ENCODE peak calls at places on chromosomes 5 and 9, in nine cellular contexts. Y is spleen, C is HepG2, P is breast epithelium, X is esophagus squamous epithelium, Z is A549, H is heart left ventricle, D is upper lobe of left lung, F is IMR-90. B is an unnamed sample.

GRCh38 chr9:97072285-97072770 is 33.4 kb upstream of the CTSV start:
- DNase-seq in Y (no peak), C (no peak), P (no peak), X (no peak), Z (no peak), H (no peak), D (no peak), F (no peak), B (no peak)

GRCh38 chr9:98916660-98917059 is 27.0 kb upstream of the COL15A1 start:
- DNase-seq in Y (no peak), C (no peak), P (no peak), X (no peak), Z (no peak), H (peak), D (peak), F (peak), B (no peak)

GRCh38 chr5:63961598-63962161 is 565 bp downstream of the HTR1A start:
- DNase-seq in Y (peak), C (no peak), P (no peak), X (no peak), Z (no peak), H (no peak), D (peak), F (no peak), B (no peak)

GRCh38 chr9:107638922-107639321 is 149.4 kb upstream of the KLF4 start:
- DNase-seq in Y (no peak), C (no peak), P (no peak), X (no peak), Z (no peak), H (peak), D (no peak), F (peak), B (no peak)

GRCh38 chr9:35651964-35652828 is 1.5 kb upstream of the SIT1 start:
- DNase-seq in Y (no peak), C (peak), P (no peak), X (no peak), Z (no peak), H (no peak), D (no peak), F (peak), B (no peak)

GRCh38 chr9:734831-735511 is 106.5 kb upstream of the DMRT1 start:
- DNase-seq in Y (no peak), C (peak), P (no peak), X (no peak), Z (no peak), H (peak), D (no peak), F (peak), B (no peak)

GRCh38 chr9:107872457-107873192 is 383.1 kb upstream of the KLF4 start:
- DNase-seq in Y (no peak), C (no peak), P (no peak), X (no peak), Z (no peak), H (no peak), D (no peak), F (no peak), B (no peak)

GRCh38 chr5:159100022-159100927 is 559 bp upstream of the EBF1 start:
- DNase-seq in Y (peak), C (no peak), P (peak), X (peak), Z (peak), H (peak), D (peak), F (peak), B (no peak)

GRCh38 chr9:127897194-127897692 is 2.2 kb downstream of the ST6GALNAC6 start:
- DNase-seq in Y (peak), C (peak), P (peak), X (no peak), Z (peak), H (peak), D (peak), F (peak), B (no peak)

GRCh38 chr5:93087326-93087725 is 493.7 kb downstream of the NR2F1-AS1 start:
- DNase-seq in Y (no peak), C (no peak), P (no peak), X (no peak), Z (no peak), H (no peak), D (no peak), F (no peak), B (no peak)

GRCh38 chr5:59020611-59021285 is 437.9 kb downstream of the RAB3C start:
- DNase-seq in Y (no peak), C (no peak), P (no peak), X (no peak), Z (no peak), H (no peak), D (no peak), F (peak), B (no peak)

GRCh38 chr5:175822225-175822624 is 49.2 kb upstream of the CPLX2 start:
- DNase-seq in Y (no peak), C (no peak), P (no peak), X (no peak), Z (peak), H (no peak), D (no peak), F (no peak), B (no peak)

GRCh38 chr9:10054456-10054855 is 558.3 kb downstream of the PTPRD start:
- DNase-seq in Y (no peak), C (no peak), P (no peak), X (no peak), Z (no peak), H (no peak), D (no peak), F (no peak), B (no peak)

GRCh38 chr5:176628406-176629228 is 1.7 kb downstream of the SNCB start:
- DNase-seq in Y (no peak), C (no peak), P (no peak), X (no peak), Z (no peak), H (no peak), D (no peak), F (no peak), B (no peak)

GRCh38 chr9:110389148-110389783 is 51.6 kb upstream of the TXNDC8 start:
- DNase-seq in Y (no peak), C (no peak), P (no peak), X (no peak), Z (no peak), H (no peak), D (no peak), F (no peak), B (no peak)

GRCh38 chr9:34406219-34406618 is 29.5 kb upstream of the MYORG start:
- DNase-seq in Y (no peak), C (no peak), P (no peak), X (no peak), Z (no peak), H (no peak), D (no peak), F (no peak), B (no peak)

GRCh38 chr9:1875921-1876448 is 139.2 kb upstream of the SMARCA2 start:
- DNase-seq in Y (peak), C (no peak), P (no peak), X (no peak), Z (no peak), H (no peak), D (no peak), F (no peak), B (no peak)

GRCh38 chr5:2751592-2752021 is at the start of gene IRX2:
- DNase-seq in Y (no peak), C (no peak), P (peak), X (no peak), Z (peak), H (peak), D (peak), F (peak), B (peak)

GRCh38 chr9:69806642-69807041 is 14.0 kb upstream of the CFAP95 start:
- DNase-seq in Y (no peak), C (no peak), P (no peak), X (no peak), Z (no peak), H (no peak), D (no peak), F (no peak), B (no peak)

GRCh38 chr5:6899215-6899614 is 186.0 kb downstream of the TENT4A start:
- DNase-seq in Y (no peak), C (no peak), P (no peak), X (no peak), Z (no peak), H (no peak), D (no peak), F (no peak), B (no peak)

GRCh38 chr5:96816430-96816939 is 8.7 kb upstream of the ERAP1 start:
- DNase-seq in Y (no peak), C (no peak), P (no peak), X (no peak), Z (no peak), H (no peak), D (no peak), F (no peak), B (no peak)

GRCh38 chr9:33686942-33687341 is 108.4 kb upstream of the PRSS3 start:
- DNase-seq in Y (no peak), C (no peak), P (no peak), X (no peak), Z (no peak), H (no peak), D (no peak), F (no peak), B (no peak)

GRCh38 chr9:92726971-92727715 is 37.5 kb downstream of the BICD2 start:
- DNase-seq in Y (peak), C (no peak), P (peak), X (no peak), Z (no peak), H (peak), D (no peak), F (peak), B (peak)

GRCh38 chr9:130366888-130367550 is 77.7 kb upstream of the ASS1 start:
- DNase-seq in Y (no peak), C (no peak), P (no peak), X (no peak), Z (no peak), H (no peak), D (no peak), F (no peak), B (no peak)

GRCh38 chr9:84136119-84136868 is 155.7 kb downstream of the RMI1 start:
- DNase-seq in Y (no peak), C (no peak), P (no peak), X (no peak), Z (peak), H (no peak), D (no peak), F (peak), B (no peak)

GRCh38 chr5:132462856-132463745 is 27.5 kb downstream of the IRF1 start:
- DNase-seq in Y (peak), C (no peak), P (no peak), X (no peak), Z (no peak), H (no peak), D (no peak), F (no peak), B (no peak)
- H3K27ac ChIP-seq in Y (peak), C (no peak), P (peak), X (peak), Z (no peak), H (peak), D (peak), F (no peak), B (peak)

GRCh38 chr5:34007675-34008600 is at the start of gene AMACR:
- DNase-seq in Y (peak), C (peak), P (peak), X (peak), Z (peak), H (peak), D (peak), F (peak), B (peak)
- TF ChIP-seq POLR2A in Y (peak), C (peak), P (peak), X (peak), Z (peak), H (no peak), D (no peak), F (peak), B (peak)

GRCh38 chr9:116574027-116574679 is 113.0 kb upstream of the TRIM32 start:
- DNase-seq in Y (no peak), C (peak), P (no peak), X (no peak), Z (no peak), H (no peak), D (no peak), F (peak), B (no peak)
- H3K27ac ChIP-seq in Y (no peak), C (peak), P (no peak), X (no peak), Z (peak), H (peak), D (peak), F (no peak), B (no peak)

DNA sequence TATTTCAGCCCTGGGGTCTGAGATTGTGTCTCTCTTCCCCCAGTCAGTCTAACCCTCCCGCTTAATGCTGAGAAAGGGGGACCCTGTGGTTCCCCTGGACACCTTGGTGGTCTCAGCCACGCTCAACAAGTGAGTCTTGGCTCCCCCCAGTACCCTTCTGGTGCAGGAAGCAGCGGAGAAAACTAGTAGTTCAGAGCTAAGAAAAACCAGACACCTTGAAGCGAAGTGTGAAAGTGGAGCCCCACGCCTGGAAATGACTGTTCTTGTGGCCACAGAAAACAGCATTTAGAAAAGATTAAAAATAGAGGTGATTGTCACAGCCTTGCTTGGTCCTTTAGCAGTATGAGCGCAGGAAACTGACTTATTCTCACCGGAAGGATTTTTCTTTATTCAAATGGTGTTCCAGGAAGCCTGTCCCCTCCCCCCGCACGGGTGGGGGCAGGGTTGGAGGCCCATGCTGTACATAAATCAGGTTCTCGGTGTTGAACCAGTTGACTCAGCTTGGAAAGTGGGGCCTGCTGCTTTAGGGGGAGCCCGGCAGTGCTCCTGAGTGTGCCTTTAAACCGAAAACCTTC is 8.1 kb downstream of the ARPC5L start:
- DNase-seq in Y (peak), C (peak), P (no peak), X (peak), Z (no peak), H (no peak), D (peak), F (peak), B (no peak)
- TF ChIP-seq POLR2A in Y (peak), C (peak), P (no peak), X (no peak), Z (no peak), H (no peak), D (no peak), F (no peak), B (no peak)

GRCh38 chr5:113488645-113489184 is 462 bp upstream of the MCC start:
- DNase-seq in Y (no peak), C (no peak), P (no peak), X (no peak), Z (no peak), H (no peak), D (no peak), F (peak), B (no peak)
- H3K27ac ChIP-seq in Y (no peak), C (no peak), P (peak), X (peak), Z (no peak), H (peak), D (peak), F (peak), B (peak)

DNA sequence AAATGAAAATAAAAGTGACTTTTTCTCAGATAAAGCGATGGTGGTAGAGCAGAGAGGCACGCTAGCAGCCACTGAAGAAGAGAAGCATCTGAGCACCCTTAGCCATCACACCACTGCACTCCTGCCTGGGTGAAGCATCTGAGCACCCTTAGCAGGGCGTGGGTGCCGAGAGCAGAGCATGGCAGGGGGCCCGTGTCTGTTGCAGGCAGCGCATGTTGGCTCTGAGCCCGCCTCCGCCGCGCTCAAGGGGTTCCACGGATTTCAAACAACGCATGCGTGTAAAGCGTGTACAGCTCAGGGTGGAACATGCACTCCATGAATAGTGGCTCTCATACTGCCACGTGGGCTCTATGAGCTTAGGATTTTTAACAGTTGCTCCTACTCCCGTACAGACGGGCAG is 12.0 kb downstream of the LRRC14B start:
- DNase-seq in Y (peak), C (no peak), P (no peak), X (no peak), Z (no peak), H (no peak), D (no peak), F (no peak), B (no peak)
- TF ChIP-seq POLR2A in Y (no peak), C (no peak), P (no peak), X (no peak), Z (no peak), H (no peak), D (no peak), F (no peak), B (no peak)